ENCODE peak calls at places on chromosomes 13 and 19, in eight cellular contexts. B is cardiac muscle cell, D is breast epithelium, H is heart left ventricle, N is Peyer's patch, L is left ventricle myocardium inferior, S is thyroid gland, P is testis. O is an unnamed sample. For H3K4me1, the result is how much of the 10 kb centered on the place peaks cover.

GRCh38 chr13:29707876-29708543 is 112.5 kb upstream of the SLC7A1 start:
- DNase-seq in B (peak), P (peak), S (no peak), L (no peak), H (peak), N (no peak), D (no peak), O (no peak)

GRCh38 chr19:2274937-2275535 is 6.9 kb downstream of the PEAK3 start:
- DNase-seq in H (peak), P (peak), B (peak), D (peak), N (peak), S (peak), L (peak), O (no peak)

GRCh38 chr13:40064723-40065122 is 409.3 kb downstream of the COG6 start:
- DNase-seq in B (no peak), P (no peak), H (no peak), N (no peak), S (no peak), L (no peak), D (no peak), O (no peak)

GRCh38 chr19:927044-927706 is 1.3 kb downstream of the ARID3A start:
- DNase-seq in N (no peak), L (peak), B (peak), S (peak), D (no peak), P (no peak), H (peak), O (peak)

GRCh38 chr13:23881408-23881785 is 7.8 kb downstream of the MIPEP start:
- DNase-seq in B (no peak), P (no peak), L (no peak), N (no peak), D (no peak), H (no peak), S (no peak), O (no peak)

GRCh38 chr19:14021474-14021873 is 6.5 kb upstream of the RLN3 start:
- DNase-seq in H (no peak), N (no peak), B (no peak), D (no peak), P (no peak), L (no peak), S (no peak), O (no peak)

GRCh38 chr13:20720499-20720898 is 17.0 kb downstream of the IL17D start:
- DNase-seq in L (no peak), P (no peak), N (no peak), S (no peak), D (no peak), H (no peak), B (no peak), O (no peak)

GRCh38 chr19:35228177-35228930 is at the start of gene FAM187B:
- DNase-seq in P (no peak), N (no peak), S (no peak), L (no peak), D (no peak), H (no peak), B (no peak), O (no peak)

GRCh38 chr13:61002686-61003085 is 413.0 kb downstream of the PCDH20 start:
- DNase-seq in N (no peak), D (no peak), H (no peak), S (no peak), B (no peak), L (no peak), P (no peak), O (no peak)

GRCh38 chr19:40358773-40359172 is 10.3 kb downstream of the PLD3 start:
- DNase-seq in N (no peak), S (no peak), D (no peak), B (no peak), L (no peak), H (peak), P (no peak), O (peak)

GRCh38 chr13:79675931-79676658 is 195.1 kb downstream of the NDFIP2 start:
- DNase-seq in D (no peak), H (no peak), L (no peak), B (peak), P (no peak), S (no peak), N (no peak), O (no peak)

GRCh38 chr19:1985588-1986356 is 29.7 kb downstream of the BTBD2 start:
- DNase-seq in N (no peak), P (peak), L (no peak), H (no peak), S (no peak), D (no peak), B (no peak), O (no peak)

GRCh38 chr19:3292958-3293529 is 68.6 kb downstream of the CELF5 start:
- DNase-seq in D (no peak), S (no peak), H (no peak), P (no peak), B (no peak), L (no peak), N (peak), O (no peak)

GRCh38 chr13:45143346-45143751 is 23.0 kb downstream of the GTF2F2 start:
- DNase-seq in D (no peak), S (no peak), B (no peak), N (no peak), L (no peak), H (no peak), P (peak), O (no peak)

GRCh38 chr13:20191902-20192469 is 752 bp downstream of the GJB2 start:
- DNase-seq in N (peak), D (no peak), L (no peak), H (no peak), S (peak), B (no peak), P (peak), O (no peak)

GRCh38 chr13:67075239-67075638 is 154.9 kb downstream of the PCDH9 start:
- DNase-seq in B (no peak), P (no peak), L (no peak), N (no peak), H (no peak), S (no peak), D (no peak), O (no peak)

GRCh38 chr13:34750078-34750703 is 191.9 kb upstream of the NBEA start:
- DNase-seq in S (peak), L (peak), P (peak), N (no peak), H (peak), D (no peak), B (peak), O (no peak)

GRCh38 chr19:33239223-33239975 is 13.7 kb upstream of the SLC7A10 start:
- DNase-seq in B (no peak), D (no peak), L (no peak), P (no peak), N (no peak), S (no peak), H (no peak), O (no peak)

GRCh38 chr13:33402975-33403374 is 117.4 kb upstream of the STARD13 start:
- DNase-seq in D (no peak), P (no peak), S (no peak), H (no peak), N (no peak), B (no peak), L (no peak), O (no peak)

GRCh38 chr13:78239681-78240080 is 321.1 kb upstream of the EDNRB start:
- DNase-seq in L (no peak), P (no peak), H (no peak), S (no peak), D (no peak), N (no peak), B (no peak), O (no peak)

GRCh38 chr13:68439821-68440220 is 1209.7 kb upstream of the PCDH9 start:
- DNase-seq in B (no peak), P (no peak), S (no peak), N (no peak), D (no peak), L (no peak), H (no peak), O (no peak)

GRCh38 chr19:48842744-48843162 is 6.5 kb upstream of the HSD17B14 start:
- DNase-seq in D (no peak), S (peak), L (no peak), H (peak), N (no peak), B (peak), P (peak), O (no peak)

GRCh38 chr13:34352958-34353357 is 535.0 kb downstream of the RFC3 start:
- DNase-seq in B (no peak), N (no peak), P (no peak), H (no peak), D (no peak), S (no peak), L (no peak), O (no peak)

GRCh38 chr13:96809366-96810096 is 184.7 kb downstream of the OXGR1 start:
- DNase-seq in H (no peak), D (no peak), L (no peak), S (peak), B (peak), N (no peak), P (no peak), O (no peak)

GRCh38 chr13:110913322-110913721 is 1.5 kb downstream of the ANKRD10 start:
- DNase-seq in H (no peak), B (peak), N (no peak), D (no peak), S (peak), L (no peak), P (no peak), O (no peak)

GRCh38 chr19:2449019-2449418 is 7.7 kb downstream of the LMNB2 start:
- DNase-seq in S (no peak), L (no peak), N (no peak), D (no peak), P (no peak), H (no peak), B (no peak), O (no peak)

GRCh38 chr13:94073006-94073744 is 406.3 kb downstream of the DCT start:
- DNase-seq in D (no peak), L (no peak), H (no peak), B (peak), S (no peak), N (no peak), P (no peak), O (no peak)

GRCh38 chr19:20077791-20078463 is at the start of gene ZNF90:
- DNase-seq in N (peak), H (peak), S (peak), B (peak), D (peak), L (peak), P (peak), O (peak)

GRCh38 chr13:91904597-91904996 is 506.2 kb downstream of the GPC5 start:
- DNase-seq in H (no peak), S (peak), N (no peak), B (no peak), D (no peak), P (no peak), L (no peak), O (no peak)

GRCh38 chr19:44212865-44213346 is 574 bp downstream of the ZNF227 start:
- DNase-seq in P (no peak), H (no peak), L (no peak), D (no peak), S (no peak), N (no peak), B (no peak), O (no peak)

GRCh38 chr19:55353803-55354697 is 469 bp downstream of the COX6B2 start:
- DNase-seq in D (peak), B (peak), N (peak), P (peak), S (peak), H (peak), L (peak), O (peak)

GRCh38 chr19:33404916-33405315 is 31.4 kb downstream of the CEBPG start:
- DNase-seq in D (no peak), B (no peak), H (no peak), L (peak), S (no peak), P (no peak), N (peak), O (no peak)

GRCh38 chr19:10852098-10852800 is 4.0 kb downstream of the C19orf38 start:
- DNase-seq in B (no peak), D (no peak), L (no peak), H (no peak), N (no peak), S (no peak), P (no peak), O (no peak)

GRCh38 chr13:114241918-114242317 is 7.2 kb downstream of the CDC16 start:
- DNase-seq in N (no peak), S (no peak), D (no peak), P (no peak), B (no peak), H (no peak), L (no peak), O (no peak)

GRCh38 chr13:110820311-110820710 is 94.6 kb downstream of the ANKRD10 start:
- DNase-seq in B (no peak), P (no peak), S (no peak), L (no peak), N (no peak), H (no peak), D (no peak), O (no peak)

GRCh38 chr19:11881151-11881800 is 6.3 kb upstream of the ZNF69 start:
- DNase-seq in B (peak), H (peak), N (peak), D (peak), P (peak), S (peak), L (peak), O (no peak)

GRCh38 chr13:43874512-43875092 is 4.9 kb downstream of the CCDC122 start:
- DNase-seq in S (no peak), P (no peak), D (no peak), L (no peak), H (no peak), N (no peak), B (peak), O (no peak)

GRCh38 chr13:25375727-25376358 is 4.1 kb downstream of the ATP8A2 start:
- DNase-seq in D (no peak), P (peak), L (no peak), H (no peak), S (peak), B (peak), N (no peak), O (no peak)

DNA sequence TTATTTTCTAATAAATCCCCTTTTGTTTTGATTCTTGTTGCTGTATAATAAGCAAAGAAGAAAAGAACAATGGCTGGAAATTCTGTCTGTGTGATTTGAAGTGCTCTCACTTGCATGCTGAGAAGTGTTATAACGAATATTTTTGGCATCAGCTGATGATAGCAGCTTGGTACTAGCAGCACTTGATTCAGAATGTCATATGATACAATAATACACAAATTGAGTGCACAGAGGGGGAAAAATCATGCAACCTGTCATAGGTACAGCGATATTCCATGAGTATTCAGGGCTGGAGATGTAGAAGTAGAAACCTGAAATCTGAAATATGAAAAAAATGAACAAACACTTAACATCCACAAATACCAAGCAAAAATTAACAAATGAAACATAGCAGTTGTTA is 108.1 kb downstream of the FGF14 start:
- DNase-seq in H (no peak), N (no peak), P (no peak), S (no peak), B (no peak), L (no peak), D (no peak), O (no peak)
- H3K4me1 ChIP-seq in H (under half), N (under half), P (under half), S (under half), B (under half), L (under half), D (under half), O (under half)

GRCh38 chr19:15173746-15174404 is 26.9 kb downstream of the NOTCH3 start:
- DNase-seq in P (no peak), B (no peak), S (no peak), D (no peak), N (no peak), L (no peak), H (no peak), O (no peak)
- TF ChIP-seq CTCF in P (no peak), B (peak), S (no peak), D (no peak), N (no peak), L (peak), H (no peak), O (no peak)

GRCh38 chr19:18274776-18275356 is 614 bp upstream of the IQCN start:
- DNase-seq in P (peak), N (peak), B (no peak), H (peak), L (peak), S (peak), D (peak), O (peak)
- H3K27ac ChIP-seq in P (peak), N (peak), B (no peak), H (peak), L (peak), S (peak), D (peak), O (peak)

DNA sequence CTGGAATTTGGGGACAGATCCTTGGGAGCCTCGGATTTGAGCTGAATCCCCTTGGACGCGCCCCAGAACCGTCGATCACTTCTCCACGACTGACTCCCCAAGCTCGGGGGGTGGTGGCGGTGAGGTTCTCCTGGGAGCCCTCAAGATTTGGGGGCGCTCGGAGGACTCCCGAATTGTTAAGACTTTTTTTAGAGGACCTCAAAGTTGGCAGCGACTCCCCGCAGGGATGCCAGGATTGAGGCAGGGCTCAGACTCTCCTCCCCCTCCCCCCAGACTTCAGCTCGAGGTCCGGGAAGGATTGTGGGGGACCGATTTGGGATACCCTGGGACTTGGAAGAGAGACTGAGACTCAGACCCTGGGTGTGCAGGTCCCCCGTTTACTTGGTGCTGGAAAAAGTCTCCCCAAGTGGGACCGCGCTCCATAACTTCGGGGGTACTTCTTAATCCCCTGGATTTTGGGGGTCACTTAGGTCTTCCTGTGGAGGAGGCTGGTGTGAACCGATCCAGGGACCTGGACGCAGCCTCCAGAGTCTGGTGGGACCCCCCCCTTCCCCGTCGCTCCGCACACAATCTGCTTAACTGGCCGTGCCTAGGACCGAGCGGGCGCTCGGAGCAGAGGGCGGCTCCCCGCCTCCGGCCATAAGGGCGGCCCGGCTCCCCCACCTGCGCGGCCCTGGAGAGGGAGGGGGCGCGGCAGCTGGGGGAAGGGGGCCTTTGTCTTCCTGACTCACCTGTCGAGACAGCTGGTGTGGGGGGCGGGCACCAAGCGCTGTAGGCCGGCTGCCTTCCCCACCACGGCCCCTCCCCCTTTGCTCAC is 793 bp downstream of the VASP start:
- DNase-seq in D (peak), H (peak), B (no peak), L (no peak), S (peak), P (no peak), N (peak), O (no peak)
- H3K4me1 ChIP-seq in D (under half), H (under half), B (under half), L (half or more), S (under half), P (under half), N (under half), O (under half)

GRCh38 chr19:41934849-41935374 is 6.7 kb upstream of the ERFL start:
- DNase-seq in D (peak), N (peak), B (peak), L (peak), P (peak), S (peak), H (peak), O (no peak)

GRCh38 chr19:41932259-41933130 is 4.2 kb upstream of the ERFL start:
- DNase-seq in B (no peak), S (no peak), P (no peak), L (no peak), D (no peak), N (no peak), H (no peak), O (no peak)

GRCh38 chr19:41930926-41931592 is 2.8 kb upstream of the ERFL start:
- DNase-seq in L (no peak), B (no peak), D (no peak), S (no peak), N (no peak), P (no peak), H (no peak), O (no peak)

GRCh38 chr19:41933693-41934426 is 5.6 kb upstream of the ERFL start:
- DNase-seq in B (no peak), L (no peak), D (no peak), N (no peak), H (no peak), S (no peak), P (no peak), O (no peak)

DNA sequence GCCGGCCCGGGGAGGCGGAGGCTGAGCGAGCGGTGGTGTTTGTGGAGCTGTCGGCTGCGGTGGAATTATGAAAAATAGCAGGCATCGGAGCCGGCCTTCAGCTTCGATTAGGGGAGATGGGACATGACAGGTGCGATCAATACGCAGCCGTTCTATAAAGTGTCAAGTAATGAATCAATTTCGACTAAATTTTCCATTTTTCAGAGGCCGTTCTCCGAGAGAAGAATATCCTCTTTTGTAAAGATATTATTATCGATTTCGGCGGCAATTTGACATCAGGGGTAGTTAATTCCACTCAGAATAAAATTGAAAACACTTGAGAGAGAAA is 4.8 kb upstream of the ERFL start:
- DNase-seq in P (peak), S (no peak), D (no peak), L (no peak), B (no peak), N (no peak), H (no peak), O (no peak)
- TF ChIP-seq CTCF in P (no peak), S (no peak), D (no peak), L (no peak), B (no peak), N (no peak), H (no peak), O (no peak)

O was measured in ascending aorta.